ENCODE peak calls at places on chromosomes 4 and X, in six cellular contexts. N, M, U, I, O and E are unnamed samples.

GRCh38 chrX:21837056-21837455 is 2.4 kb upstream of the MBTPS2 start:
- DNase-seq in N (peak), O (no peak), I (no peak), U (no peak), M (no peak), E (no peak)

GRCh38 chrX:134294548-134294947 is 57.6 kb downstream of the CCDC160 start:
- DNase-seq in O (no peak), I (no peak), U (no peak), M (no peak), N (peak), E (peak)

GRCh38 chr4:168605411-168605810 is 108.6 kb downstream of the PALLD start:
- DNase-seq in N (peak), M (no peak), O (no peak), U (no peak), I (no peak), E (no peak)

GRCh38 chr4:151887151-151887815 is 126.5 kb upstream of the GATB start:
- DNase-seq in U (no peak), N (peak), I (no peak), M (no peak), O (no peak), E (no peak)

GRCh38 chr4:60648774-60649173 is 551.4 kb upstream of the ADGRL3 start:
- DNase-seq in O (no peak), N (no peak), M (no peak), I (no peak), U (no peak), E (no peak)

GRCh38 chrX:131199086-131199485 is 90.0 kb downstream of the IGSF1 start:
- DNase-seq in M (no peak), U (no peak), O (no peak), N (no peak), I (no peak), E (no peak)

GRCh38 chr4:128735714-128736113 is 73.8 kb upstream of the JADE1 start:
- DNase-seq in U (no peak), O (no peak), N (no peak), I (no peak), M (no peak), E (no peak)

GRCh38 chr4:132910226-132910748 is 238.8 kb upstream of the PCDH10 start:
- DNase-seq in U (no peak), I (no peak), O (no peak), N (no peak), M (no peak), E (no peak)

GRCh38 chr4:84691170-84691691 is 108.3 kb downstream of the CDS1 start:
- DNase-seq in N (peak), I (no peak), M (peak), U (no peak), O (no peak), E (no peak)

GRCh38 chr4:8085491-8086479 is 72.8 kb downstream of the ABLIM2 start:
- DNase-seq in M (no peak), O (no peak), I (no peak), N (no peak), U (no peak), E (peak)

GRCh38 chr4:43133566-43133965 is 241.1 kb downstream of the GRXCR1 start:
- DNase-seq in N (no peak), O (no peak), M (no peak), U (no peak), I (no peak), E (no peak)

GRCh38 chrX:40849906-40850672 is 114.7 kb upstream of the MED14 start:
- DNase-seq in N (no peak), M (no peak), U (no peak), I (no peak), O (no peak), E (peak)

GRCh38 chr4:7742807-7743158 is 196.9 kb downstream of the AFAP1 start:
- DNase-seq in I (no peak), N (no peak), O (no peak), U (no peak), M (no peak), E (no peak)

GRCh38 chr4:173169428-173170209 is 1.0 kb downstream of the GALNT7 start:
- DNase-seq in M (peak), N (peak), O (peak), I (peak), U (peak), E (peak)